ENCODE peak calls at places on chromosomes 11 and 22, in five cellular contexts. C is osteocyte; N is fibroblast of mammary gland; J is ovary; Y is CD4-positive, alpha-beta T cell. U is an unnamed sample.

GRCh38 chr11:65295001-65295400 is 19.7 kb upstream of the CDC42EP2 start:
- DNase-seq in C (no peak), N (no peak), J (no peak), Y (no peak), U (no peak)

GRCh38 chr11:2088284-2088683 is 50.9 kb downstream of the IGF2 start:
- DNase-seq in C (no peak), N (no peak), J (no peak), Y (no peak), U (no peak)

GRCh38 chr11:61004037-61004641 is 32.7 kb downstream of the CD6 start:
- DNase-seq in C (no peak), N (peak; percentile 30), J (peak; percentile 87), Y (peak; percentile 62), U (no peak)

GRCh38 chr22:20877715-20878114 is 18.9 kb downstream of the SNAP29 start:
- DNase-seq in C (no peak), N (no peak), J (no peak), Y (no peak), U (no peak)

GRCh38 chr22:49262167-49262566 is 565.5 kb downstream of the BRD1 start:
- DNase-seq in C (peak; percentile 79), N (no peak), J (peak; percentile 1), Y (no peak), U (no peak)

GRCh38 chr22:50677493-50678217 is 5.0 kb downstream of the SHANK3 start:
- DNase-seq in C (peak; percentile 80), N (no peak), J (peak; percentile 21), Y (no peak), U (no peak)

GRCh38 chr11:76916712-76917111 is 56.0 kb downstream of the ACER3 start:
- DNase-seq in C (no peak), N (no peak), J (no peak), Y (no peak), U (no peak)

GRCh38 chr22:48758905-48759875 is 1068.5 kb downstream of the BRD1 start:
- DNase-seq in C (peak; percentile 80), N (no peak), J (peak; percentile 9), Y (no peak), U (peak; percentile 11)

GRCh38 chr11:113595810-113596594 is 110.1 kb downstream of the TMPRSS5 start:
- DNase-seq in C (no peak), N (no peak), J (no peak), Y (no peak), U (no peak)

GRCh38 chr11:130423541-130424155 is 4.8 kb downstream of the ADAMTS8 start:
- DNase-seq in C (no peak), N (no peak), J (no peak), Y (no peak), U (no peak)

GRCh38 chr11:18383388-18384156 is 10.8 kb upstream of the LDHA start:
- DNase-seq in C (peak; percentile 95), N (peak; percentile 98), J (peak; percentile 57), Y (peak; percentile 57), U (peak; percentile 55)

GRCh38 chr11:21385669-21386068 is 716.3 kb downstream of the NELL1 start:
- DNase-seq in C (no peak), N (no peak), J (no peak), Y (no peak), U (no peak)

GRCh38 chr22:37018815-37019308 is 385 bp downstream of the TST start:
- DNase-seq in C (no peak), N (peak; percentile 41), J (peak; percentile 91), Y (no peak), U (peak; percentile 32)

GRCh38 chr11:86790073-86790727 is 10.1 kb upstream of the PRSS23 start:
- DNase-seq in C (no peak), N (no peak), J (no peak), Y (no peak), U (no peak)

GRCh38 chr11:84194696-84195095 is 908.5 kb upstream of the CCDC90B start:
- DNase-seq in C (no peak), N (no peak), J (no peak), Y (no peak), U (no peak)

DNA sequence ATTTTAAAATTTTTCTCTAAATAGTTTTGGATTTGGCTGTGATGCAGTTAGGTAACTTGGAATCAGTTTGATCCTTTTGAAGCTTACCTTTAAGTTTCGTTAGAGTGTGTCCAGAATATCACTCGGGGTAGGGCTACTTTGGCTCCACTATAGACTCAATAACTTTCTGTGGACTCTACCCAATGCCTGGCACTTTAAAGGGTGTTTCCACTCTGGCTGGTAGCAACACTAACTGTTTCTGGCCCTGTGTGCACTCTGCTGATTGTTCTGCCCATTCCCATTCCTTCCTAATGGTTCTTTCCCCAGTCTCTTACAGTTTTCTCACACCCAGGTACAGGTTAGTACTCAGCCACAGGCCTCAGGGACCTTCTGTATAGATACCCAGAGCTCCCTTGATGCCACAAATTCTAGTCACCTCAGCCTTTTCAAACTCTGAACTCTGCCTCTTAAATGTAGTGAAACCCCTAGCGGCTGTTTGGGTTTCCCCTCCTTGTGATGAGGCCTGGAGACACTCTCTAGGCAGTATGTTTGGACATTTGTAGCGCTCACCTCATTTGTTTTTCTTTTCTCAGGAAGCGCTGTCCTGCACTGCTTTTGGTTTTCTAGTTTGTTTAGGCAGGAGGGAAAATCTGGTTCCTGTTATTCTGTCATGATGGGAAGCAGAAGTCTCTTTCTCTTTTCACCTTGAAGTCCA is 16.8 kb downstream of the CUL5 start:
- DNase-seq in C (no peak), N (no peak), J (no peak), Y (no peak), U (no peak)
- TF ChIP-seq CTCF in C (no peak), N (no peak), J (no peak), Y (no peak), U (no peak)

DNA sequence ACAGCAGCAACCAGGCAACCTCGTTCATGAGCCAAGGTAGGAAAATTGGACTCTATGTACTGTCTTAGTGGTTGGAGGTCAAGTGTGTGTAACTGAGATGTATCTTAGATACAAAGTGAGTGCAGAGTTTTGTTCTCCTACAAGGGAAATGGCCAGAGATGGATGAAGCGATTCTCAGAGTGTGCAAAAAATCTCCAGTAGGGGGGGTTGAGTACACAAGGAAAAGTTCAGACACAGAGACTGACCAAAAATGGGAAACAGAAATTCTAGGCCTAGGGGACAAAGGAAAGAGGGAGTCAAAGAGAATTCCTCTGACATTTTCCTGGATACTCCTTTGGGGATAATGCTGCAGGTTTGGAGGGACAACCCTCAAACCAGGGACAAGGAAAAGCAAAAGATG is 38.2 kb upstream of the OR5AK2 start:
- DNase-seq in C (no peak), N (no peak), J (no peak), Y (no peak), U (no peak)
- TF ChIP-seq CTCF in C (no peak), N (no peak), J (no peak), Y (no peak), U (no peak)

DNA sequence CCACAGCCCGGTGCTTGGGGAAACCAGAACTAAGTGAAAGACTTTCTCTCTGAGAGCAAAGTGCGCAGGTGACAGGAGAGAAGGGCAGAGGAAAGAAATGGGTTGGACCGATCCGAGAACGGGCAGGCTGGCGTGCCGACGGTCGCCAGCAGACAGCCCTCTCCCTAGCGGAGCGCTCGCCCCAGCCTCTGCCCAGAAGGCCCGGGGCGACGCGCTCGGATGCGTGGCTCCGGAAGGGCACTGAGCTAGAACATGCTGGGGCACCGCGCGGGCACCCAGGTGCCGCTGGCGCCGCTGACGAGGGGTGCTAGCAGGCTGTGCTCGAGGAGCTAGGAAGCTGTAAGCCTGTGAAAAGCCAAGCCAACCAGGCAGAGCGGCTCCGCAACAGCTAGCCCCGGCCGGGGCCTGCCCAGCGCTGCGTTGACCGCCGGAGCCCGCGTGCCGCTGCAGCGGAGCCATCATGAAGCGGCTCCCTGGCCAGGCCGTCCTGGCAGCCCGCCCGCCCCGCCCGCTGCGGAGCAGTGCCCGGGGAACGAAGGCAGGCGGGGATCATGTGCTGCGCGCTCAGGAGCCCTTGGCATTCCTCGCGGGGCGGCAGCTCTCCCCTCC is 22.1 kb upstream of the RRAS2 start:
- DNase-seq in C (peak; percentile 91), N (no peak), J (peak; percentile 84), Y (peak; percentile 43), U (peak; percentile 36)
- TF ChIP-seq CTCF in C (peak; percentile 17), N (no peak), J (no peak), Y (no peak), U (no peak)

GRCh38 chr11:66421492-66422205 is 814 bp downstream of the NPAS4 start:
- DNase-seq in C (peak; percentile 97), N (peak; percentile 86), J (peak; percentile 97), Y (peak; percentile 86), U (peak; percentile 90)
- TF ChIP-seq CTCF in C (no peak), N (no peak), J (no peak), Y (no peak), U (no peak)

GRCh38 chr11:119584193-119585037 is 144.6 kb downstream of the NECTIN1 start:
- DNase-seq in C (no peak), N (peak; percentile 39), J (peak; percentile 38), Y (no peak), U (no peak)

GRCh38 chr11:119585038-119585666 is 143.8 kb downstream of the NECTIN1 start:
- DNase-seq in C (no peak), N (no peak), J (no peak), Y (no peak), U (no peak)

GRCh38 chr11:119580751-119581150 is 148.2 kb downstream of the NECTIN1 start:
- DNase-seq in C (no peak), N (no peak), J (no peak), Y (no peak), U (no peak)

GRCh38 chr11:119586181-119586580 is 142.8 kb downstream of the NECTIN1 start:
- DNase-seq in C (no peak), N (no peak), J (no peak), Y (no peak), U (no peak)

GRCh38 chr11:119583585-119583984 is 145.4 kb downstream of the NECTIN1 start:
- DNase-seq in C (no peak), N (peak; percentile 12), J (no peak), Y (no peak), U (no peak)
- TF ChIP-seq CTCF in C (no peak), N (peak; percentile 20), J (no peak), Y (no peak), U (no peak)

GRCh38 chr22:42630901-42631602 is 9.3 kb downstream of the ATP5MGL start:
- DNase-seq in C (no peak), N (no peak), J (no peak), Y (no peak), U (no peak)

GRCh38 chr22:42633013-42633412 is 7.4 kb downstream of the ATP5MGL start:
- DNase-seq in C (no peak), N (no peak), J (no peak), Y (no peak), U (no peak)

GRCh38 chr22:42630211-42630610 is 10.2 kb downstream of the ATP5MGL start:
- DNase-seq in C (no peak), N (no peak), J (no peak), Y (no peak), U (no peak)

GRCh38 chr22:42635531-42635930 is 4.9 kb downstream of the ATP5MGL start:
- DNase-seq in C (peak; percentile 90), N (peak; percentile 92), J (no peak), Y (no peak), U (peak; percentile 56)

GRCh38 chr22:42632096-42632495 is 8.3 kb downstream of the ATP5MGL start:
- DNase-seq in C (no peak), N (no peak), J (no peak), Y (no peak), U (no peak)
- TF ChIP-seq CTCF in C (peak; percentile 42), N (peak; percentile 42), J (no peak), Y (no peak), U (no peak)

GRCh38 chr11:104339383-104339831 is 175.5 kb upstream of the PDGFD start:
- DNase-seq in C (no peak), N (no peak), J (no peak), Y (no peak), U (no peak)
- TF ChIP-seq CTCF in C (no peak), N (no peak), J (no peak), Y (no peak), U (no peak)